ENCODE peak calls at places on chromosomes 13 and 19, in seven cellular contexts. One of them, this sample, is unnamed.

GRCh38 chr19:55113570-55114039 is 3.8 kb downstream of the PPP1R12C start:
- DNase-seq in transverse colon: peak; percentile 81
- DNase-seq in uterus: peak; percentile 96
- DNase-seq in IMR-90: peak; percentile 92
- DNase-seq in HCT116: no peak
- DNase-seq in psoas muscle: peak; percentile 81
- DNase-seq in right lobe of liver: no peak
- DNase-seq in this sample: peak; percentile 71

GRCh38 chr19:11931051-11931450 is 6.1 kb downstream of the ZNF700 start:
- DNase-seq in transverse colon: peak; percentile 9
- DNase-seq in uterus: no peak
- DNase-seq in IMR-90: peak; percentile 48
- DNase-seq in HCT116: no peak
- DNase-seq in psoas muscle: no peak
- DNase-seq in right lobe of liver: no peak
- DNase-seq in this sample: no peak

GRCh38 chr19:29771708-29772415 is 39.9 kb upstream of the CCNE1 start:
- DNase-seq in transverse colon: peak; percentile 48
- DNase-seq in uterus: no peak
- DNase-seq in IMR-90: peak; percentile 37
- DNase-seq in HCT116: peak; percentile 43
- DNase-seq in psoas muscle: peak; percentile 34
- DNase-seq in right lobe of liver: no peak
- DNase-seq in this sample: peak; percentile 51

GRCh38 chr13:104301216-104301975 is 1235.2 kb upstream of the SLC10A2 start:
- DNase-seq in transverse colon: no peak
- DNase-seq in uterus: no peak
- DNase-seq in IMR-90: peak; percentile 29
- DNase-seq in HCT116: no peak
- DNase-seq in psoas muscle: no peak
- DNase-seq in right lobe of liver: no peak
- DNase-seq in this sample: no peak

GRCh38 chr13:105611424-105611823 is 924.0 kb downstream of the EFNB2 start:
- DNase-seq in transverse colon: no peak
- DNase-seq in uterus: no peak
- DNase-seq in IMR-90: peak; percentile 41
- DNase-seq in HCT116: no peak
- DNase-seq in psoas muscle: no peak
- DNase-seq in right lobe of liver: no peak
- DNase-seq in this sample: no peak

GRCh38 chr13:80883545-80883944 is 542.6 kb upstream of the SPRY2 start:
- DNase-seq in transverse colon: no peak
- DNase-seq in uterus: no peak
- DNase-seq in IMR-90: no peak
- DNase-seq in HCT116: no peak
- DNase-seq in psoas muscle: no peak
- DNase-seq in right lobe of liver: no peak
- DNase-seq in this sample: no peak

GRCh38 chr13:31775686-31776085 is 36.4 kb downstream of the RXFP2 start:
- DNase-seq in transverse colon: no peak
- DNase-seq in uterus: peak; percentile 43
- DNase-seq in IMR-90: no peak
- DNase-seq in HCT116: no peak
- DNase-seq in psoas muscle: peak; percentile 50
- DNase-seq in right lobe of liver: no peak
- DNase-seq in this sample: no peak

GRCh38 chr19:4380254-4380727 is 20.1 kb downstream of the SH3GL1 start:
- DNase-seq in transverse colon: no peak
- DNase-seq in uterus: peak; percentile 27
- DNase-seq in IMR-90: no peak
- DNase-seq in HCT116: no peak
- DNase-seq in psoas muscle: peak; percentile 54
- DNase-seq in right lobe of liver: peak; percentile 56
- DNase-seq in this sample: peak; percentile 49

GRCh38 chr13:80338781-80339577 is 1.9 kb downstream of the SPRY2 start:
- DNase-seq in transverse colon: peak; percentile 60
- DNase-seq in uterus: peak; percentile 66
- DNase-seq in IMR-90: peak; percentile 88
- DNase-seq in HCT116: no peak
- DNase-seq in psoas muscle: peak; percentile 78
- DNase-seq in right lobe of liver: peak; percentile 75
- DNase-seq in this sample: peak; percentile 73

GRCh38 chr19:35254341-35255297 is 5.8 kb downstream of the LSR start:
- DNase-seq in transverse colon: no peak
- DNase-seq in uterus: no peak
- DNase-seq in IMR-90: no peak
- DNase-seq in HCT116: no peak
- DNase-seq in psoas muscle: no peak
- DNase-seq in right lobe of liver: no peak
- DNase-seq in this sample: no peak

GRCh38 chr13:79481685-79482052 is 714 bp downstream of the NDFIP2 start:
- DNase-seq in transverse colon: peak; percentile 44
- DNase-seq in uterus: no peak
- DNase-seq in IMR-90: no peak
- DNase-seq in HCT116: no peak
- DNase-seq in psoas muscle: no peak
- DNase-seq in right lobe of liver: no peak
- DNase-seq in this sample: no peak

GRCh38 chr13:24348797-24349515 is 39.6 kb downstream of the C1QTNF9 start:
- DNase-seq in transverse colon: peak; percentile 82
- DNase-seq in uterus: no peak
- DNase-seq in IMR-90: no peak
- DNase-seq in HCT116: peak; percentile 63
- DNase-seq in psoas muscle: no peak
- DNase-seq in right lobe of liver: peak; percentile 88
- DNase-seq in this sample: peak; percentile 92

GRCh38 chr13:50969691-50970090 is 60.1 kb downstream of the RNASEH2B start:
- DNase-seq in transverse colon: peak; percentile 26
- DNase-seq in uterus: no peak
- DNase-seq in IMR-90: no peak
- DNase-seq in HCT116: no peak
- DNase-seq in psoas muscle: no peak
- DNase-seq in right lobe of liver: no peak
- DNase-seq in this sample: peak; percentile 27

GRCh38 chr13:31860002-31860401 is 120.7 kb downstream of the RXFP2 start:
- DNase-seq in transverse colon: no peak
- DNase-seq in uterus: no peak
- DNase-seq in IMR-90: no peak
- DNase-seq in HCT116: no peak
- DNase-seq in psoas muscle: no peak
- DNase-seq in right lobe of liver: peak; percentile 88
- DNase-seq in this sample: no peak

GRCh38 chr13:39957868-39958676 is 302.6 kb downstream of the COG6 start:
- DNase-seq in transverse colon: no peak
- DNase-seq in uterus: no peak
- DNase-seq in IMR-90: no peak
- DNase-seq in HCT116: no peak
- DNase-seq in psoas muscle: no peak
- DNase-seq in right lobe of liver: no peak
- DNase-seq in this sample: no peak

GRCh38 chr19:3148503-3148902 is 12.7 kb downstream of the GNA15 start:
- DNase-seq in transverse colon: no peak
- DNase-seq in uterus: no peak
- DNase-seq in IMR-90: no peak
- DNase-seq in HCT116: no peak
- DNase-seq in psoas muscle: no peak
- DNase-seq in right lobe of liver: no peak
- DNase-seq in this sample: no peak

GRCh38 chr19:33093420-33094210 is 12.6 kb downstream of the GPATCH1 start:
- DNase-seq in transverse colon: no peak
- DNase-seq in uterus: no peak
- DNase-seq in IMR-90: no peak
- DNase-seq in HCT116: no peak
- DNase-seq in psoas muscle: no peak
- DNase-seq in right lobe of liver: no peak
- DNase-seq in this sample: no peak

GRCh38 chr19:30941591-30941990 is 407.6 kb downstream of the TSHZ3 start:
- DNase-seq in transverse colon: no peak
- DNase-seq in uterus: no peak
- DNase-seq in IMR-90: no peak
- DNase-seq in HCT116: no peak
- DNase-seq in psoas muscle: no peak
- DNase-seq in right lobe of liver: no peak
- DNase-seq in this sample: no peak

GRCh38 chr19:5308471-5309437 is 31.9 kb downstream of the PTPRS start:
- DNase-seq in transverse colon: peak; percentile 62
- DNase-seq in uterus: peak; percentile 76
- DNase-seq in IMR-90: peak; percentile 90
- DNase-seq in HCT116: peak; percentile 79
- DNase-seq in psoas muscle: peak; percentile 60
- DNase-seq in right lobe of liver: no peak
- DNase-seq in this sample: peak; percentile 44

DNA sequence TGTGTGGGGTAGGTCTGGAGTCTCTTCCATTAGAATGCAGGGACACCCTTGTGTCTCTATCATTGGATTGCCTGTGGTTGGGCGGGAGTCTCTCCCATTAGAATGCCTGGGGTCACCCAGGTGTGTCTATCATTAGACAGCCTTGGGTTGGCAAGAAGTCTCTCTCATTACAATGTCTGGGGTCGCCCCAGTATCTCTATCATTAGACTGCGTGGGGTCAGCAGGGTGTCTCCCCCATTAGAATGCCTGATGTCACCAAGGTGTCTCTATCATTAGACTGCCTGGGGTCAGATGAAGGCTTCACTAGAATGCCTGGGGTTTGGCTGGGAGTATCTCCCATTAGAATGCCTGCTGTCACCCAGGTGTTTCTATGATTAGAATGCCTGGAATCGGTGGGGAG is 1539.0 kb downstream of the UQCRFS1 start:
- DNase-seq in transverse colon: no peak
- DNase-seq in uterus: no peak
- DNase-seq in IMR-90: no peak
- DNase-seq in HCT116: no peak
- DNase-seq in psoas muscle: no peak
- DNase-seq in right lobe of liver: no peak
- DNase-seq in this sample: no peak
- H3K4me1 ChIP-seq in transverse colon: no peaks in the 10 kb centered on the region
- H3K4me1 ChIP-seq in uterus: no peaks in the 10 kb centered on the region
- H3K4me1 ChIP-seq in IMR-90: no peaks in the 10 kb centered on the region
- H3K4me1 ChIP-seq in HCT116: no peaks in the 10 kb centered on the region
- H3K4me1 ChIP-seq in psoas muscle: peaks cover 44% of the 10 kb centered on the region
- H3K4me1 ChIP-seq in right lobe of liver: no peaks in the 10 kb centered on the region
- H3K4me1 ChIP-seq in this sample: no peaks in the 10 kb centered on the region

GRCh38 chr13:114134944-114135610 is 2.7 kb upstream of the RASA3 start:
- DNase-seq in transverse colon: no peak
- DNase-seq in uterus: no peak
- DNase-seq in IMR-90: no peak
- DNase-seq in HCT116: no peak
- DNase-seq in psoas muscle: no peak
- DNase-seq in right lobe of liver: no peak
- DNase-seq in this sample: peak; percentile 11

GRCh38 chr13:114134111-114134943 is 1.9 kb upstream of the RASA3 start:
- DNase-seq in transverse colon: no peak
- DNase-seq in uterus: no peak
- DNase-seq in IMR-90: no peak
- DNase-seq in HCT116: no peak
- DNase-seq in psoas muscle: no peak
- DNase-seq in right lobe of liver: no peak
- DNase-seq in this sample: no peak

GRCh38 chr13:114132419-114133121 is at the start of gene RASA3:
- DNase-seq in transverse colon: peak; percentile 84
- DNase-seq in uterus: peak; percentile 81
- DNase-seq in IMR-90: peak; percentile 79
- DNase-seq in HCT116: peak; percentile 38
- DNase-seq in psoas muscle: peak; percentile 85
- DNase-seq in right lobe of liver: peak; percentile 85
- DNase-seq in this sample: peak; percentile 80

GRCh38 chr13:114136576-114136975 is 4.2 kb upstream of the RASA3 start:
- DNase-seq in transverse colon: no peak
- DNase-seq in uterus: no peak
- DNase-seq in IMR-90: no peak
- DNase-seq in HCT116: no peak
- DNase-seq in psoas muscle: no peak
- DNase-seq in right lobe of liver: no peak
- DNase-seq in this sample: peak; percentile 10

GRCh38 chr13:114135731-114136171 is 3.3 kb upstream of the RASA3 start:
- DNase-seq in transverse colon: no peak
- DNase-seq in uterus: no peak
- DNase-seq in IMR-90: no peak
- DNase-seq in HCT116: no peak
- DNase-seq in psoas muscle: no peak
- DNase-seq in right lobe of liver: no peak
- DNase-seq in this sample: peak; percentile 43
- H3K4me3 ChIP-seq in transverse colon: no peak overlapping the region
- H3K4me3 ChIP-seq in uterus: no peak overlapping the region
- H3K4me3 ChIP-seq in IMR-90: no peak overlapping the region
- H3K4me3 ChIP-seq in HCT116: no peak overlapping the region
- H3K4me3 ChIP-seq in psoas muscle: no peak overlapping the region
- H3K4me3 ChIP-seq in right lobe of liver: no peak overlapping the region
- H3K4me3 ChIP-seq in this sample: no peak overlapping the region

GRCh38 chr19:41883821-41884733 is 1.1 kb downstream of the ARHGEF1 start:
- DNase-seq in transverse colon: peak; percentile 97
- DNase-seq in uterus: peak; percentile 96
- DNase-seq in IMR-90: peak; percentile 96
- DNase-seq in HCT116: peak; percentile 94
- DNase-seq in psoas muscle: peak; percentile 95
- DNase-seq in right lobe of liver: peak; percentile 97
- DNase-seq in this sample: peak; percentile 94
- H3K4me1 ChIP-seq in transverse colon: peaks cover 45% of the 10 kb centered on the region
- H3K4me1 ChIP-seq in uterus: no peaks in the 10 kb centered on the region
- H3K4me1 ChIP-seq in IMR-90: peaks cover 8% of the 10 kb centered on the region
- H3K4me1 ChIP-seq in HCT116: peaks cover 54% of the 10 kb centered on the region
- H3K4me1 ChIP-seq in psoas muscle: peaks cover 6% of the 10 kb centered on the region
- H3K4me1 ChIP-seq in right lobe of liver: no peaks in the 10 kb centered on the region
- H3K4me1 ChIP-seq in this sample: peaks cover 36% of the 10 kb centered on the region

GRCh38 chr19:45401815-45402468 is 2.9 kb downstream of the PPP1R13L start:
- DNase-seq in transverse colon: no peak
- DNase-seq in uterus: no peak
- DNase-seq in IMR-90: no peak
- DNase-seq in HCT116: no peak
- DNase-seq in psoas muscle: no peak
- DNase-seq in right lobe of liver: no peak
- DNase-seq in this sample: no peak

GRCh38 chr19:45404557-45405434 is at the start of gene PPP1R13L:
- DNase-seq in transverse colon: peak; percentile 94
- DNase-seq in uterus: peak; percentile 75
- DNase-seq in IMR-90: peak; percentile 56
- DNase-seq in HCT116: peak; percentile 96
- DNase-seq in psoas muscle: peak; percentile 78
- DNase-seq in right lobe of liver: peak; percentile 91
- DNase-seq in this sample: peak; percentile 95

GRCh38 chr19:45403781-45404556 is 900 bp downstream of the PPP1R13L start:
- DNase-seq in transverse colon: peak; percentile 82
- DNase-seq in uterus: peak; percentile 37
- DNase-seq in IMR-90: no peak
- DNase-seq in HCT116: no peak
- DNase-seq in psoas muscle: peak; percentile 47
- DNase-seq in right lobe of liver: peak; percentile 67
- DNase-seq in this sample: peak; percentile 82

GRCh38 chr19:45402469-45403070 is 2.3 kb downstream of the PPP1R13L start:
- DNase-seq in transverse colon: peak; percentile 67
- DNase-seq in uterus: no peak
- DNase-seq in IMR-90: no peak
- DNase-seq in HCT116: no peak
- DNase-seq in psoas muscle: no peak
- DNase-seq in right lobe of liver: peak; percentile 50
- DNase-seq in this sample: peak; percentile 52

DNA sequence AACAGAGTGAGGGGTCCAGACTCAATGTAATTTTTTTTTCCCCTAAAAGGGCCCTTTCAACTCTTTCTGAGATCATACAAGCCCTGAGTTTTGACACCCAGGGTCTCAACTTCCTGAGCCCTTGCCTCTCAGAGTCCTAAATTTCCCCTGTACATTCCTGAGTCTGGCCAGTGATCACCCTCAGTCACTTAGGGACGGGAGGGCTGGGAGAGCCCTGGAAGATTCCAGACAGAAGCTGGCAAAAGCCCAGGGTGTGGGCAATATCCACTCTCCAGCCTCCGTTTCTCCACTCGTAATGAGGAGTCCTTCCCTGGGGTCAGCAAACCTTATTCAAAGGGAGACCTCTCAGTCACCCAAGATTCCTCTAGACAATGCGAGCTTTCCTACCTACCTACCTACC is 1.6 kb downstream of the PPP1R13L start:
- DNase-seq in transverse colon: no peak
- DNase-seq in uterus: no peak
- DNase-seq in IMR-90: no peak
- DNase-seq in HCT116: no peak
- DNase-seq in psoas muscle: no peak
- DNase-seq in right lobe of liver: no peak
- DNase-seq in this sample: no peak
- H3K4me3 ChIP-seq in transverse colon: no peak overlapping the region
- H3K4me3 ChIP-seq in uterus: no peak overlapping the region
- H3K4me3 ChIP-seq in IMR-90: no peak overlapping the region
- H3K4me3 ChIP-seq in HCT116: peak overlapping the region; percentile 83
- H3K4me3 ChIP-seq in psoas muscle: no peak overlapping the region
- H3K4me3 ChIP-seq in right lobe of liver: no peak overlapping the region
- H3K4me3 ChIP-seq in this sample: no peak overlapping the region